ENCODE peak calls at places on chromosomes 4 and X, in eight cellular contexts. One of them, this sample, is unnamed.

GRCh38 chr4:142404191-142404611 is 441.9 kb downstream of the INPP4B start:
- DNase-seq in transverse colon: no peak
- DNase-seq in lower leg skin: no peak
- DNase-seq in HCT116: peak
- DNase-seq in endothelial cell of umbilical vein: peak
- DNase-seq in A549: peak
- DNase-seq in IMR-90: peak
- DNase-seq in stomach: no peak
- DNase-seq in this sample: no peak

GRCh38 chr4:38106301-38106700 is 146.1 kb downstream of the PTTG2 start:
- DNase-seq in lower leg skin: no peak
- DNase-seq in IMR-90: peak
- DNase-seq in stomach: no peak
- DNase-seq in HCT116: no peak
- DNase-seq in transverse colon: no peak
- DNase-seq in endothelial cell of umbilical vein: peak
- DNase-seq in A549: no peak
- DNase-seq in this sample: no peak

GRCh38 chr4:20172070-20172760 is 79.5 kb upstream of the SLIT2 start:
- DNase-seq in HCT116: no peak
- DNase-seq in IMR-90: no peak
- DNase-seq in A549: no peak
- DNase-seq in lower leg skin: no peak
- DNase-seq in stomach: no peak
- DNase-seq in endothelial cell of umbilical vein: no peak
- DNase-seq in transverse colon: no peak
- DNase-seq in this sample: no peak

GRCh38 chrX:22577181-22577580 is 304.5 kb downstream of the CBLL2 start:
- DNase-seq in HCT116: no peak
- DNase-seq in stomach: no peak
- DNase-seq in transverse colon: no peak
- DNase-seq in lower leg skin: no peak
- DNase-seq in endothelial cell of umbilical vein: peak
- DNase-seq in IMR-90: peak
- DNase-seq in A549: peak
- DNase-seq in this sample: no peak

GRCh38 chr4:6974138-6974848 is 64.7 kb downstream of the TBC1D14 start:
- DNase-seq in lower leg skin: peak
- DNase-seq in A549: peak
- DNase-seq in HCT116: peak
- DNase-seq in transverse colon: peak
- DNase-seq in stomach: peak
- DNase-seq in endothelial cell of umbilical vein: peak
- DNase-seq in IMR-90: peak
- DNase-seq in this sample: no peak

GRCh38 chr4:123064390-123064789 is 142.0 kb upstream of the NUDT6 start:
- DNase-seq in stomach: no peak
- DNase-seq in HCT116: no peak
- DNase-seq in transverse colon: no peak
- DNase-seq in lower leg skin: no peak
- DNase-seq in IMR-90: peak
- DNase-seq in endothelial cell of umbilical vein: no peak
- DNase-seq in A549: peak
- DNase-seq in this sample: no peak

GRCh38 chr4:98193459-98194105 is 50.3 kb upstream of the STPG2 start:
- DNase-seq in transverse colon: no peak
- DNase-seq in endothelial cell of umbilical vein: no peak
- DNase-seq in HCT116: no peak
- DNase-seq in A549: peak
- DNase-seq in lower leg skin: no peak
- DNase-seq in IMR-90: no peak
- DNase-seq in stomach: no peak
- DNase-seq in this sample: no peak

GRCh38 chrX:149717803-149718202 is 5.9 kb downstream of the MAGEA11 start:
- DNase-seq in lower leg skin: no peak
- DNase-seq in HCT116: no peak
- DNase-seq in A549: no peak
- DNase-seq in transverse colon: peak
- DNase-seq in endothelial cell of umbilical vein: no peak
- DNase-seq in stomach: no peak
- DNase-seq in IMR-90: no peak
- DNase-seq in this sample: no peak

GRCh38 chrX:105882581-105883275 is 60.4 kb downstream of the NRK start:
- DNase-seq in stomach: no peak
- DNase-seq in HCT116: no peak
- DNase-seq in transverse colon: no peak
- DNase-seq in IMR-90: peak
- DNase-seq in endothelial cell of umbilical vein: peak
- DNase-seq in lower leg skin: no peak
- DNase-seq in A549: no peak
- DNase-seq in this sample: no peak

GRCh38 chrX:23756165-23756564 is 13.1 kb upstream of the ACOT9 start:
- DNase-seq in IMR-90: peak
- DNase-seq in endothelial cell of umbilical vein: peak
- DNase-seq in stomach: peak
- DNase-seq in lower leg skin: peak
- DNase-seq in HCT116: no peak
- DNase-seq in A549: peak
- DNase-seq in transverse colon: peak
- DNase-seq in this sample: no peak

GRCh38 chr4:87425711-87426110 is 3.3 kb downstream of the NUDT9 start:
- DNase-seq in lower leg skin: no peak
- DNase-seq in stomach: no peak
- DNase-seq in HCT116: no peak
- DNase-seq in endothelial cell of umbilical vein: no peak
- DNase-seq in transverse colon: no peak
- DNase-seq in IMR-90: no peak
- DNase-seq in A549: no peak
- DNase-seq in this sample: no peak

GRCh38 chr4:170990989-170991589 is 822.1 kb upstream of the GALNTL6 start:
- DNase-seq in HCT116: peak
- DNase-seq in lower leg skin: no peak
- DNase-seq in endothelial cell of umbilical vein: no peak
- DNase-seq in IMR-90: no peak
- DNase-seq in A549: peak
- DNase-seq in transverse colon: no peak
- DNase-seq in stomach: no peak
- DNase-seq in this sample: no peak

GRCh38 chr4:127188847-127189246 is 443.9 kb upstream of the INTU start:
- DNase-seq in IMR-90: peak
- DNase-seq in endothelial cell of umbilical vein: no peak
- DNase-seq in transverse colon: no peak
- DNase-seq in stomach: no peak
- DNase-seq in HCT116: peak
- DNase-seq in A549: peak
- DNase-seq in lower leg skin: no peak
- DNase-seq in this sample: no peak

GRCh38 chr4:109155112-109155511 is 147.3 kb downstream of the COL25A1 start:
- DNase-seq in HCT116: no peak
- DNase-seq in endothelial cell of umbilical vein: no peak
- DNase-seq in stomach: no peak
- DNase-seq in lower leg skin: no peak
- DNase-seq in transverse colon: no peak
- DNase-seq in A549: no peak
- DNase-seq in IMR-90: no peak
- DNase-seq in this sample: no peak

GRCh38 chrX:52574416-52575275 is 57.8 kb upstream of the XAGE1B start:
- DNase-seq in IMR-90: peak
- DNase-seq in stomach: no peak
- DNase-seq in lower leg skin: peak
- DNase-seq in A549: peak
- DNase-seq in endothelial cell of umbilical vein: peak
- DNase-seq in HCT116: peak
- DNase-seq in transverse colon: peak
- DNase-seq in this sample: no peak

GRCh38 chr4:2251795-2252529 is 9.9 kb downstream of the MXD4 start:
- DNase-seq in endothelial cell of umbilical vein: no peak
- DNase-seq in transverse colon: peak
- DNase-seq in lower leg skin: peak
- DNase-seq in IMR-90: no peak
- DNase-seq in HCT116: no peak
- DNase-seq in A549: no peak
- DNase-seq in stomach: peak
- DNase-seq in this sample: no peak

GRCh38 chrX:94576367-94577004 is 902.5 kb downstream of the FAM133A start:
- DNase-seq in endothelial cell of umbilical vein: no peak
- DNase-seq in transverse colon: no peak
- DNase-seq in HCT116: no peak
- DNase-seq in A549: no peak
- DNase-seq in stomach: no peak
- DNase-seq in lower leg skin: no peak
- DNase-seq in IMR-90: no peak
- DNase-seq in this sample: no peak
- TF ChIP-seq POLR2A in endothelial cell of umbilical vein: no peak
- TF ChIP-seq POLR2A in transverse colon: no peak
- TF ChIP-seq POLR2A in HCT116: no peak
- TF ChIP-seq POLR2A in A549: no peak
- TF ChIP-seq POLR2A in stomach: no peak
- TF ChIP-seq POLR2A in lower leg skin: no peak
- TF ChIP-seq POLR2A in IMR-90: no peak
- TF ChIP-seq POLR2A in this sample: no peak

GRCh38 chr4:75429208-75429607 is 85.0 kb downstream of the RCHY1 start:
- DNase-seq in HCT116: no peak
- DNase-seq in IMR-90: no peak
- DNase-seq in stomach: no peak
- DNase-seq in lower leg skin: no peak
- DNase-seq in endothelial cell of umbilical vein: no peak
- DNase-seq in A549: no peak
- DNase-seq in transverse colon: no peak
- DNase-seq in this sample: no peak

GRCh38 chr4:75434105-75434504 is 80.1 kb downstream of the RCHY1 start:
- DNase-seq in IMR-90: no peak
- DNase-seq in lower leg skin: no peak
- DNase-seq in HCT116: no peak
- DNase-seq in transverse colon: no peak
- DNase-seq in endothelial cell of umbilical vein: no peak
- DNase-seq in stomach: no peak
- DNase-seq in A549: no peak
- DNase-seq in this sample: no peak

DNA sequence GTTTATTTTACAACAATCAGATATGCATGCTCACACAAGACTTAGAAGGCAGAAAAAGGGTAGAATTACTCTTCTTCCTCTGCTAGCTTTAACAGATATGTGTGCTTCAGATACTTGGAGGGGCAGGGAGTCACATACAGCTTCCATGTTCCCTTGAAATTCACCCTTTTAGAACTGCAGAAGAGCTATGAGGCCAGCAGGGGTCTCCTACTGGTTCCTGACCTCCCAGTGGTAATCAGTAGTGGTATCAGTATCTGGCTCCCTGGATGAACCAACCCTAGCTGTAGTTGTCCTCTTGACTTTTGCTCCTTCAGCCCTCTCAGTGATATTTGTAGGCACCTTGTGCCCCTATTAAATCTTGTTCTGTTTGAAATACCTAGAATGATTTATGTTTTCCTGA is 81.5 kb downstream of the RCHY1 start:
- DNase-seq in stomach: no peak
- DNase-seq in endothelial cell of umbilical vein: peak
- DNase-seq in IMR-90: peak
- DNase-seq in lower leg skin: no peak
- DNase-seq in A549: peak
- DNase-seq in HCT116: peak
- DNase-seq in transverse colon: no peak
- DNase-seq in this sample: no peak
- TF ChIP-seq CTCF in stomach: no peak
- TF ChIP-seq CTCF in endothelial cell of umbilical vein: peak
- TF ChIP-seq CTCF in IMR-90: peak
- TF ChIP-seq CTCF in lower leg skin: no peak
- TF ChIP-seq CTCF in A549: no peak
- TF ChIP-seq CTCF in HCT116: peak
- TF ChIP-seq CTCF in transverse colon: no peak
- TF ChIP-seq CTCF in this sample: no peak

GRCh38 chr4:31124008-31124645 is 404.0 kb downstream of the PCDH7 start:
- DNase-seq in IMR-90: no peak
- DNase-seq in HCT116: no peak
- DNase-seq in stomach: no peak
- DNase-seq in transverse colon: no peak
- DNase-seq in A549: no peak
- DNase-seq in lower leg skin: no peak
- DNase-seq in endothelial cell of umbilical vein: no peak
- DNase-seq in this sample: no peak

GRCh38 chr4:31130930-31131329 is 410.8 kb downstream of the PCDH7 start:
- DNase-seq in stomach: no peak
- DNase-seq in transverse colon: no peak
- DNase-seq in A549: no peak
- DNase-seq in IMR-90: no peak
- DNase-seq in HCT116: no peak
- DNase-seq in lower leg skin: no peak
- DNase-seq in endothelial cell of umbilical vein: no peak
- DNase-seq in this sample: no peak

GRCh38 chr4:31125496-31125895 is 405.3 kb downstream of the PCDH7 start:
- DNase-seq in HCT116: no peak
- DNase-seq in A549: no peak
- DNase-seq in stomach: no peak
- DNase-seq in IMR-90: no peak
- DNase-seq in lower leg skin: no peak
- DNase-seq in transverse colon: no peak
- DNase-seq in endothelial cell of umbilical vein: no peak
- DNase-seq in this sample: no peak

GRCh38 chr4:31125061-31125460 is 404.9 kb downstream of the PCDH7 start:
- DNase-seq in HCT116: no peak
- DNase-seq in transverse colon: no peak
- DNase-seq in IMR-90: no peak
- DNase-seq in endothelial cell of umbilical vein: no peak
- DNase-seq in lower leg skin: no peak
- DNase-seq in stomach: no peak
- DNase-seq in A549: no peak
- DNase-seq in this sample: no peak
- H3K4me3 ChIP-seq in HCT116: no peak
- H3K4me3 ChIP-seq in transverse colon: no peak
- H3K4me3 ChIP-seq in IMR-90: no peak
- H3K4me3 ChIP-seq in endothelial cell of umbilical vein: no peak
- H3K4me3 ChIP-seq in lower leg skin: no peak
- H3K4me3 ChIP-seq in stomach: no peak
- H3K4me3 ChIP-seq in A549: no peak
- H3K4me3 ChIP-seq in this sample: no peak

DNA sequence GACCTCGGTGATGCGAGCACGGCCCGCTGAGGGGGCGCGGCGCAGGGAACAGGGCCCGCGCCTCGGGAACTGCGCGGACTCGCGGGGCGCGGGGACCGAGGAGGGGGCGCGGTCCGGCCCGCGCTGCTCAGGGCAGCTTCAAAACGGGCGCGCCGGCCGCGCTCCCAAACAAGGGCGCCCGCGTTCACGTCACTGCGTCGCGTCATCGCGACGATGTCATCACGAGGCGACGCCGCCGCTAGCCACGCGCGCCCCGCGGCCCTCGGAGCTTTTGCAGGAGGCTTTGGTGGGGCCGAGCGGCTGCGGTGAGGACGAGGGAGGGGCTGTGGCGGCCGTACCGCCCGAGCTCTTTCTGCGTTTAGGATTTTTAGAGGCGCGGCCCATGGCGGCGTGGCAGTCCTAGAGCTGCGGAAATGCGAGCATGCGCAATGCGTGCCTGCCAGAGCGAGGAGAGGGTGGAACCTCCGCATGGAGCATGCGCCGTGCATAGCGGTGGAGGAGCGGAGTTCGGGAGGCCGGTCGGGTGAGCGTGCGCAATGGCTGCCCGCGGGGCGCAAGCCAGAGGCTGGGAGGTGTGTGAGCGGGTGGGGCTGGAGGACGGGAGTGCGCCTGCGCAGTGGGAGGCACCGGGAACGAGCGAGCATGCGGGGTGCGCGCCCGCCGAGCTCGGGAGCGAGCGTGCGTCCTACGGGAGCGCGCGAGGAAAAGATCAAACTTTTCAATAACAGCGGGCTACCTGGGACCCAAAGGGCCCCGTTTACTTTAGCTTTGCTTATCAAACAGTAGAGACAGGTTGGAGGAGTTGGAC is at the start of gene PPP2R3B:
- DNase-seq in HCT116: peak
- DNase-seq in transverse colon: peak
- DNase-seq in endothelial cell of umbilical vein: peak
- DNase-seq in lower leg skin: peak
- DNase-seq in stomach: peak
- DNase-seq in IMR-90: peak
- DNase-seq in A549: peak
- DNase-seq in this sample: no peak
- TF ChIP-seq POLR2A in HCT116: peak
- TF ChIP-seq POLR2A in transverse colon: peak
- TF ChIP-seq POLR2A in endothelial cell of umbilical vein: peak
- TF ChIP-seq POLR2A in lower leg skin: no peak
- TF ChIP-seq POLR2A in stomach: no peak
- TF ChIP-seq POLR2A in IMR-90: peak
- TF ChIP-seq POLR2A in A549: peak
- TF ChIP-seq POLR2A in this sample: peak

This sample was measured in esophagus squamous epithelium.